ENCODE peak calls at places on chromosomes 16 and 17, in seven cellular contexts. A is cardiac muscle cell; F is CD8-positive, alpha-beta memory T cell; X is effector memory CD4-positive, alpha-beta T cell; G is heart left ventricle; J is transverse colon; B is fibroblast of pulmonary artery. K is an unnamed sample.

GRCh38 chr17:61201211-61201610 is 198.4 kb upstream of the TBX2 start:
- DNase-seq in A (peak; percentile 69), F (no peak), X (no peak), G (no peak), J (no peak), B (peak; percentile 72), K (no peak)

GRCh38 chr17:21689604-21690003 is 2.7 kb upstream of the KCNJ18 start:
- DNase-seq in A (peak; percentile 78), F (no peak), X (no peak), G (no peak), J (no peak), B (peak; percentile 87), K (no peak)

GRCh38 chr16:13863075-13863765 is 56.7 kb upstream of the ERCC4 start:
- DNase-seq in A (peak; percentile 4), F (no peak), X (no peak), G (no peak), J (no peak), B (peak; percentile 1), K (no peak)

GRCh38 chr16:67036323-67036741 is 7.4 kb downstream of the CBFB start:
- DNase-seq in A (no peak), F (no peak), X (no peak), G (no peak), J (no peak), B (no peak), K (no peak)

GRCh38 chr16:15874745-15875314 is 13.6 kb downstream of the CEP20 start:
- DNase-seq in A (peak; percentile 82), F (no peak), X (no peak), G (peak; percentile 29), J (peak; percentile 53), B (peak; percentile 84), K (peak; percentile 16)

GRCh38 chr17:9937164-9937835 is 32.2 kb upstream of the RCVRN start:
- DNase-seq in A (peak; percentile 52), F (no peak), X (no peak), G (peak; percentile 44), J (peak; percentile 16), B (no peak), K (no peak)

GRCh38 chr17:82874011-82874835 is 34.4 kb upstream of the ZNF750 start:
- DNase-seq in A (no peak), F (no peak), X (no peak), G (no peak), J (no peak), B (no peak), K (no peak)

GRCh38 chr17:18166894-18167293 is 16.7 kb upstream of the ALKBH5 start:
- DNase-seq in A (no peak), F (no peak), X (no peak), G (no peak), J (no peak), B (no peak), K (no peak)

GRCh38 chr17:38706625-38707298 is 1.7 kb downstream of the MLLT6 start:
- DNase-seq in A (no peak), F (peak; percentile 35), X (no peak), G (no peak), J (no peak), B (no peak), K (no peak)

GRCh38 chr17:1273492-1274242 is 3.4 kb downstream of the BHLHA9 start:
- DNase-seq in A (no peak), F (no peak), X (no peak), G (no peak), J (no peak), B (no peak), K (peak; percentile 66)

GRCh38 chr16:1333149-1333812 is at the start of gene BAIAP3:
- DNase-seq in A (peak; percentile 25), F (peak; percentile 49), X (peak; percentile 37), G (peak; percentile 58), J (peak; percentile 64), B (peak; percentile 35), K (no peak)

GRCh38 chr17:79500738-79501533 is 109.9 kb downstream of the RBFOX3 start:
- DNase-seq in A (no peak), F (no peak), X (no peak), G (no peak), J (no peak), B (no peak), K (no peak)

GRCh38 chr17:33303254-33303653 is 10.2 kb upstream of the ASIC2 start:
- DNase-seq in A (no peak), F (no peak), X (no peak), G (no peak), J (no peak), B (no peak), K (no peak)

GRCh38 chr17:43917348-43918025 is 10.2 kb upstream of the MPP2 start:
- DNase-seq in A (peak; percentile 45), F (peak; percentile 14), X (no peak), G (no peak), J (peak; percentile 50), B (peak; percentile 42), K (no peak)
- H3K4me3 ChIP-seq in A (no peak overlapping the region), F (peak overlapping the region; percentile 72), X (peak overlapping the region; percentile 54), G (no peak overlapping the region), J (peak overlapping the region; percentile 26), B (no peak overlapping the region), K (no peak overlapping the region)

DNA sequence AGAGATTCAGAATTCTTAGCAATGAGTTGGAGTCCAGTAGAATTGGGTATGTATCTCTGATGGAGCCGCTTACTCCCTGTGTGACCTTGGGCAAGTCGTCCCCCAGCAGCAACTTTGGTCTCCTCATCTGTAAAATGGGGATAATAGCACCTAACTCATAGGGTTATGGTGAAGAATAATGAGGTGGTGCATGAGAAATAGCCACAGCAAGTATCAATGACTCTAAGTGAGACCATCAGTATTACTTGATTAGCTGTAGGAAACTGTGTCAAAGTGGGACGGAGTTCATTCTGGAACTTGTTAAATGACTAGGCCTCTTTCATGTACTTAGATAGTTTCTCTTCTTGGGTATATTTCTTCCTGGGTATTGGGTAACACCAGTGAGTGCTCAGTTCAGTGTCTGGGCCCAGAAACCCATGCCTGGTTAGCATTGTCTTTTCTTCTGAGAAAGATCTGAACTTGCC is 6.4 kb downstream of the PRKCB start:
- DNase-seq in A (no peak), F (no peak), X (no peak), G (no peak), J (no peak), B (no peak), K (no peak)
- H3K4me3 ChIP-seq in A (no peak overlapping the region), F (no peak overlapping the region), X (no peak overlapping the region), G (no peak overlapping the region), J (no peak overlapping the region), B (no peak overlapping the region), K (no peak overlapping the region)

GRCh38 chr17:73304971-73305786 is 6.6 kb downstream of the CDC42EP4 start:
- DNase-seq in A (peak; percentile 88), F (no peak), X (no peak), G (peak; percentile 83), J (peak; percentile 65), B (peak; percentile 92), K (no peak)

GRCh38 chr17:73309727-73310555 is 1.9 kb downstream of the CDC42EP4 start:
- DNase-seq in A (no peak), F (no peak), X (no peak), G (no peak), J (peak; percentile 72), B (no peak), K (no peak)

GRCh38 chr17:73305845-73306836 is 5.7 kb downstream of the CDC42EP4 start:
- DNase-seq in A (no peak), F (no peak), X (no peak), G (no peak), J (no peak), B (no peak), K (no peak)

GRCh38 chr17:73307130-73307529 is 4.7 kb downstream of the CDC42EP4 start:
- DNase-seq in A (no peak), F (no peak), X (no peak), G (no peak), J (peak; percentile 55), B (no peak), K (no peak)

DNA sequence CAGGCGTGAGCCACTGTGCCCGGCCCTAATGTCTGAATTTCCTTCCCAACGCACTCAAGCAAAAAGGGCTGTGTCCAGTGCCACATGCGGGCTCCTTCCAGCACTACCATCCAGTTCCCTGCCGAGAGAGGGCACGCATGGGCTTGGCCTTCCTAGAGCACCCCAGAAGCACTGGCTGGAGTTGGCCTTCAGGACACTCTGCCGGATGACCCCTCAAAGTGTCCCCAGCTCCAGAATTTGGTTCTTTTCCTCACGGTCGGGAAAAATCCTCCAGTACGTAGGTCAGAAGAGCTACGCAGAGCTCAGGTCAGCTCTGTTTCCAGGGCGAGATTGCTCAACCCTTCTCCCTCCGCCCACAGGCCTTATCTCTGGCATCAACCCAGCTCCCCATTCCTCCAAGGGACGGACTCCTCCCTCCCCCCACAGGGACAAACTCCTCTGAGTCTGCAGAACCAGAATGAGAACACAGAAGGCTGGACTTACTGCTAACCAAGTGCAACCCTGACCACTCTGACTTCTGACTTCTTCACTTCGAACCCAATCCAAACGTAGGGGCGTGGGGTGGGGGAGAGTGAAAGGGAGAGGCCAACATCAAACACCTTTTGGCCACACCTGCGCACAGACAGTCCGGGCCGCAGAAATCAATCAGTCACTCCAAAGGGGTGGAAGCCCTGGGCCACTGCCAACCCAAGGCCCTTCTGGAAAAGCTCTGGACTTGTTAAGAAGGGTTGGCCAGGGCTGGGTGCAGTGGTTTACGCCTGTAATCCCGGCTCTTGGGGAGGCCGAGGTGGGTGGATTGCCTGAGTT is 3.6 kb downstream of the CDC42EP4 start:
- DNase-seq in A (peak; percentile 97), F (no peak), X (no peak), G (peak; percentile 89), J (peak; percentile 92), B (peak; percentile 98), K (no peak)
- H3K4me3 ChIP-seq in A (no peak overlapping the region), F (no peak overlapping the region), X (no peak overlapping the region), G (peak overlapping the region; percentile 91), J (no peak overlapping the region), B (peak overlapping the region; percentile 97), K (no peak overlapping the region)

GRCh38 chr17:77460514-77461046 is 319.8 kb downstream of the SEC14L1 start:
- DNase-seq in A (no peak), F (no peak), X (no peak), G (no peak), J (no peak), B (no peak), K (no peak)

GRCh38 chr17:77462553-77463497 is 322.1 kb downstream of the SEC14L1 start:
- DNase-seq in A (no peak), F (no peak), X (no peak), G (no peak), J (no peak), B (no peak), K (no peak)

GRCh38 chr17:77462101-77462500 is 321.3 kb downstream of the SEC14L1 start:
- DNase-seq in A (no peak), F (no peak), X (no peak), G (no peak), J (peak; percentile 52), B (no peak), K (no peak)

GRCh38 chr17:77459018-77459755 is 318.4 kb downstream of the SEC14L1 start:
- DNase-seq in A (no peak), F (no peak), X (no peak), G (no peak), J (no peak), B (no peak), K (no peak)

DNA sequence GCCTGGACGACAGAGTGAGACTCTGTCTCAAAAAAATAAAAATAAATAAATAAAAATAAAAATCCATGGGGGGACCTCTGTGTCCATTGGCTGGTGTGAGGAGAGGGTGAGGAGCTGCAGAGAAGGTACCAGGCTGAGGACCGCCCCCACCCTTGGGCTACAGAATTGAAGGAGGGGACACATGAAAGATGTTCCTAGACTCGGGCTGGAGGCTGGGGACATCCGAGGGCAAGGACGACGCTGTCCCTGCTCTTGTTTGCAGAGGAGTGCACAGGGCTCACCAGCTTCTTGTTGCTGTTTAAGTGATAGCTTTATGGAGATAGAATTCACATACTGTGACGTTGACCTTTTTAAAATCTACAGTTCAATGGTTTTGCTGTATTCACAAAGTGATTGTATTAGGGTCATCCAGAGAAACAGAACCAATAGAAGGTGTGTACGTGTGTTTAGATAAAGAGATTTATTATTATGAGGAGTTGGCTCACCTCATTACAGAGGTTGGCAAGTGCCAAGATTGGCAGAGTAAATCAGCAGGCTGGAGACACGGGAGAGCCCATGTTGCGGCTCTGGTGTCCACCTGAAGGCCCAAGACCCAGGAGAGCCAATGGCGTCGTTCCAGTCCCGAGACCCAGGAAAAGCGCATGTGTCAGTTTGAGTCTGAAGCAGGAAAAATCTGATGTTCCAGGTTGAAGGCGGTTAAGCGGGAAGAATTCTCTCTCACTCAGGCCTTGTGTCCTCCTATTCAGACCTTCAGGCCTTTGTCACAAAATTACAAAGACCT is 320.7 kb downstream of the SEC14L1 start:
- DNase-seq in A (no peak), F (no peak), X (no peak), G (no peak), J (no peak), B (no peak), K (no peak)
- H3K4me3 ChIP-seq in A (no peak overlapping the region), F (peak overlapping the region; percentile 30), X (peak overlapping the region; percentile 20), G (no peak overlapping the region), J (no peak overlapping the region), B (no peak overlapping the region), K (no peak overlapping the region)

K was measured in Jurkat, Clone E6-1.